ENCODE peak calls at places on chromosomes 6 and 20, in seven cellular contexts. S is body of pancreas, V is ovary, I is breast epithelium, A is IMR-90, E is lower leg skin, J is tibial nerve. H is an unnamed sample.

GRCh38 chr6:40082278-40083043 is 148.2 kb upstream of the MOCS1 start:
- DNase-seq in S (no peak), V (no peak), I (no peak), A (no peak), E (no peak), J (no peak), H (no peak)

GRCh38 chr20:22342410-22342809 is 242.0 kb downstream of the FOXA2 start:
- DNase-seq in S (no peak), V (no peak), I (no peak), A (no peak), E (no peak), J (no peak), H (no peak)

GRCh38 chr20:51532577-51533191 is 9.8 kb downstream of the NFATC2 start:
- DNase-seq in S (no peak), V (no peak), I (no peak), A (peak), E (peak), J (no peak), H (no peak)

GRCh38 chr20:46399401-46399800 is 7.0 kb downstream of the ELMO2 start:
- DNase-seq in S (no peak), V (no peak), I (no peak), A (no peak), E (no peak), J (no peak), H (no peak)

GRCh38 chr6:17354700-17355403 is 38.5 kb upstream of the CAP2 start:
- DNase-seq in S (no peak), V (no peak), I (no peak), A (peak), E (no peak), J (no peak), H (peak)

GRCh38 chr6:56536536-56536935 is 106.2 kb downstream of the DST start:
- DNase-seq in S (no peak), V (no peak), I (no peak), A (peak), E (no peak), J (no peak), H (no peak)

GRCh38 chr6:142542704-142543233 is 241.0 kb downstream of the ADGRG6 start:
- DNase-seq in S (peak), V (peak), I (peak), A (peak), E (peak), J (peak), H (no peak)

GRCh38 chr6:154842828-154843227 is 109.6 kb downstream of the SCAF8 start:
- DNase-seq in S (no peak), V (no peak), I (no peak), A (no peak), E (no peak), J (no peak), H (no peak)

GRCh38 chr6:38279945-38280588 is 359.7 kb downstream of the BTBD9 start:
- DNase-seq in S (no peak), V (no peak), I (no peak), A (no peak), E (no peak), J (no peak), H (no peak)

GRCh38 chr20:48846516-48847492 is 19.0 kb upstream of the PREX1 start:
- DNase-seq in S (no peak), V (no peak), I (no peak), A (no peak), E (no peak), J (no peak), H (no peak)

GRCh38 chr6:34288581-34288980 is 39.8 kb upstream of the SMIM29 start:
- DNase-seq in S (no peak), V (no peak), I (no peak), A (no peak), E (no peak), J (no peak), H (no peak)

GRCh38 chr6:162785632-162786242 is 58.0 kb downstream of the PACRG start:
- DNase-seq in S (no peak), V (no peak), I (no peak), A (no peak), E (no peak), J (no peak), H (no peak)
- TF ChIP-seq POLR2A in S (no peak), V (no peak), I (no peak), A (no peak), E (no peak), J (no peak), H (no peak)

GRCh38 chr6:31901953-31902643 is at the start of gene ZBTB12:
- DNase-seq in S (peak), V (peak), I (peak), A (peak), E (peak), J (peak), H (peak)
- TF ChIP-seq POLR2A in S (peak), V (peak), I (no peak), A (no peak), E (no peak), J (peak), H (peak)

GRCh38 chr6:27761391-27761790 is 150.8 kb downstream of the OR2B2 start:
- DNase-seq in S (no peak), V (no peak), I (no peak), A (no peak), E (no peak), J (no peak), H (no peak)
- TF ChIP-seq POLR2A in S (no peak), V (no peak), I (no peak), A (no peak), E (no peak), J (no peak), H (no peak)

GRCh38 chr6:32153252-32153834 is 598 bp upstream of the PPT2 start:
- DNase-seq in S (no peak), V (no peak), I (no peak), A (peak), E (peak), J (no peak), H (no peak)

GRCh38 chr6:32152414-32153251 is 894 bp upstream of the PRRT1 start:
- DNase-seq in S (no peak), V (no peak), I (no peak), A (peak), E (no peak), J (no peak), H (no peak)

GRCh38 chr6:32154514-32155161 is 697 bp downstream of the PPT2 start:
- DNase-seq in S (peak), V (peak), I (peak), A (peak), E (no peak), J (no peak), H (peak)

GRCh38 chr6:32151885-32152311 is at the start of gene PRRT1:
- DNase-seq in S (no peak), V (peak), I (no peak), A (no peak), E (no peak), J (no peak), H (no peak)

GRCh38 chr6:32153835-32154513 is at the start of gene PPT2:
- DNase-seq in S (peak), V (peak), I (peak), A (peak), E (peak), J (peak), H (peak)
- TF ChIP-seq POLR2A in S (peak), V (peak), I (peak), A (no peak), E (no peak), J (peak), H (peak)

GRCh38 chr6:85287158-85287557 is 162.7 kb upstream of the NT5E start:
- DNase-seq in S (no peak), V (no peak), I (no peak), A (no peak), E (no peak), J (no peak), H (no peak)
- TF ChIP-seq POLR2A in S (no peak), V (no peak), I (no peak), A (no peak), E (no peak), J (no peak), H (no peak)

GRCh38 chr20:2458919-2459499 is 11.6 kb downstream of the SNRPB start:
- DNase-seq in S (no peak), V (no peak), I (no peak), A (no peak), E (no peak), J (no peak), H (no peak)

GRCh38 chr20:2462484-2462883 is 8.1 kb downstream of the SNRPB start:
- DNase-seq in S (no peak), V (no peak), I (no peak), A (no peak), E (no peak), J (no peak), H (no peak)

GRCh38 chr20:2460752-2461424 is 9.7 kb downstream of the SNRPB start:
- DNase-seq in S (no peak), V (no peak), I (no peak), A (no peak), E (no peak), J (no peak), H (no peak)

GRCh38 chr20:2463616-2464365 is 6.8 kb downstream of the SNRPB start:
- DNase-seq in S (no peak), V (no peak), I (no peak), A (no peak), E (no peak), J (no peak), H (no peak)

DNA sequence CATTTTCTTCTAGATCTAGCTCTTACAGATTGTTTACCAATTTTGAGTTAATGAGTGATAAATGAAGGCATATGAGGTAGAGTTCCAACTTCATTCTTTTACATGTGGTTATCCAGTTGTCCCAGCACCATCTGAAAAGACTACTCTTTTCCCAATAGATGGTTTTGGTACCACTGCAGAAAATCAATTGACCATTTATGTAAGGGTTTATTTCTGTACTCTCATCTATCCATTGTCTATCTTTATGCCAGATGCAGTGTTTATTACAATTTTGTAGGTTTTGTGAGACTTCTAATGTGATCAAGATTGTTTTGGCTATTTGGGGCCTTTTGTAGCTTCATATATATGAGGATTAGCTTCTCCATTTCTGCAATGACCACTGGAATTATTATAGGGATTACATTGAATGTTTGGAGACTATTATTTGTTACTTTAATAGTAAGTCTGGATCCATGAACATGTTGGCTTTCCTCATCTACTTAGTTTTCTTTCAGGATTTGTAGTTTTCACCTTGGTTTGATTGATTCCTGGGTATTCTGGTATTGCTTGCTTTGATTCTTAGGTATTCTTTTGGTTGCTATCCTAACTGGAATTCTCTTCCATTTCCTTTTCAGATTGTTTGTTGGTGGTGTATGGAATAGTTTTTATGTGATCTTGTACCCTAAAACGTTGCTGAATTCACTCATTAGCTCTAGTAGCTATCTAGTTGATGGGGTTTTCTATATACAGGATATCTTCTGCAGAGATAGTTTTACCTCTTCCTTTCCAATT is 10.4 kb downstream of the SNRPB start:
- DNase-seq in S (no peak), V (no peak), I (no peak), A (no peak), E (no peak), J (no peak), H (no peak)
- TF ChIP-seq POLR2A in S (no peak), V (no peak), I (no peak), A (no peak), E (no peak), J (no peak), H (no peak)

GRCh38 chr6:135627092-135627715 is 129.7 kb upstream of the AHI1 start:
- DNase-seq in S (no peak), V (no peak), I (no peak), A (no peak), E (no peak), J (no peak), H (no peak)

GRCh38 chr6:135624402-135625297 is 127.1 kb upstream of the AHI1 start:
- DNase-seq in S (no peak), V (no peak), I (no peak), A (peak), E (no peak), J (no peak), H (no peak)

DNA sequence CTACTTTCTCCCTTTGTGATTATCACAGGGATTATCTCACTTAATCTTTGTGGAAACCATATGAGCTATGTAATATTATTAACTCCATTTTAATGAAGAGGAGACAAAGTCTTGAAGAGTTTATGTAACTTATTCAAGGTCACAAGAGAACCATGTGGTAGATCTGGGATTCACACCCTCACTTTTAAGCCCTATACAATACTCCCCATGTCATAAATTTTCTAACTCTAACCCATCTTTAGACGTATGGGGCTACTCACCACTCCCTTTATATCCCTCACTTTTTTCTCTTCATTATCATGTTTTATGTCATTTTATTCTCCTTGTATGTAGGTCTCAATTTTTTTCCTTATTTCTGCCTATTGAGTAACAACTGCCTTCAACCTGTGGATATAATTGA is 126.4 kb upstream of the AHI1 start:
- DNase-seq in S (no peak), V (no peak), I (no peak), A (no peak), E (no peak), J (no peak), H (no peak)
- TF ChIP-seq POLR2A in S (no peak), V (no peak), I (no peak), A (no peak), E (no peak), J (no peak), H (no peak)

GRCh38 chr20:35541783-35542662 is at the start of gene ERGIC3:
- DNase-seq in S (peak), V (peak), I (peak), A (peak), E (peak), J (peak), H (peak)
- TF ChIP-seq POLR2A in S (peak), V (peak), I (peak), A (no peak), E (no peak), J (no peak), H (peak)

H was measured in H54.